ENCODE peak calls at places on chromosomes 5 and 9, in four cellular contexts. H, O, T and L are unnamed samples.

GRCh38 chr5:136103118-136103517 is 29.5 kb upstream of the SMAD5 start:
- DNase-seq in O (no peak), H (no peak), T (no peak), L (no peak)

GRCh38 chr5:67515020-67515689 is 318.6 kb upstream of the CD180 start:
- DNase-seq in H (no peak), T (no peak), O (peak; percentile 37), L (no peak)

GRCh38 chr9:23555849-23556248 is 270.2 kb downstream of the ELAVL2 start:
- DNase-seq in T (no peak), O (no peak), H (no peak), L (no peak)

GRCh38 chr5:172854451-172854871 is 20.4 kb downstream of the ERGIC1 start:
- DNase-seq in O (peak; percentile 27), H (no peak), T (peak; percentile 82), L (no peak)

GRCh38 chr9:71819115-71819739 is 50.9 kb upstream of the CEMIP2 start:
- DNase-seq in O (peak; percentile 55), T (peak; percentile 46), H (no peak), L (peak; percentile 32)

GRCh38 chr9:72041775-72042194 is 18.6 kb downstream of the C9orf57 start:
- DNase-seq in H (no peak), O (no peak), T (peak; percentile 96), L (peak; percentile 53)

GRCh38 chr9:136189394-136190236 is 15.3 kb downstream of the LHX3 start:
- DNase-seq in O (no peak), H (no peak), T (no peak), L (no peak)

GRCh38 chr5:16815432-16815831 is 120.7 kb downstream of the MYO10 start:
- DNase-seq in O (no peak), T (no peak), H (no peak), L (no peak)

GRCh38 chr5:170584446-170584845 is 80.6 kb downstream of the KCNIP1 start:
- DNase-seq in H (no peak), T (no peak), O (no peak), L (no peak)

GRCh38 chr9:89863141-89863540 is 258.3 kb downstream of the GADD45G start:
- DNase-seq in H (no peak), T (no peak), O (no peak), L (no peak)

GRCh38 chr5:56561-57290 is 35.2 kb upstream of the PLEKHG4B start:
- DNase-seq in O (no peak), H (no peak), T (peak; percentile 42), L (no peak)

GRCh38 chr5:149452665-149453617 is 73.8 kb upstream of the IL17B start:
- DNase-seq in O (no peak), H (no peak), T (peak; percentile 92), L (no peak)

GRCh38 chr5:126178521-126178920 is 244.7 kb upstream of the GRAMD2B start:
- DNase-seq in T (peak; percentile 84), O (no peak), H (no peak), L (no peak)

GRCh38 chr5:76607353-76607871 is 15.8 kb downstream of the F2RL2 start:
- DNase-seq in T (peak; percentile 60), O (no peak), H (no peak), L (no peak)

GRCh38 chr9:38008168-38009034 is 60.6 kb downstream of the SHB start:
- DNase-seq in O (no peak), T (peak; percentile 92), H (no peak), L (no peak)

GRCh38 chr9:4293293-4293931 is 6.5 kb downstream of the GLIS3 start:
- DNase-seq in O (no peak), H (no peak), T (peak; percentile 98), L (no peak)

GRCh38 chr5:144144956-144145751 is 25.3 kb downstream of the YIPF5 start:
- DNase-seq in O (no peak), T (no peak), H (no peak), L (no peak)

GRCh38 chr5:131270809-131271208 is 7.0 kb downstream of the CDC42SE2 start:
- DNase-seq in O (no peak), H (no peak), T (no peak), L (no peak)

GRCh38 chr9:86072393-86073016 is 26.9 kb downstream of the GOLM1 start:
- DNase-seq in O (no peak), H (no peak), T (peak; percentile 60), L (no peak)

GRCh38 chr5:122110990-122111389 is 18.4 kb upstream of the ZNF474 start:
- DNase-seq in T (no peak), H (no peak), O (no peak), L (no peak)

GRCh38 chr5:122673343-122673742 is 101.5 kb upstream of the SNX2 start:
- DNase-seq in O (no peak), H (no peak), T (peak; percentile 91), L (no peak)

GRCh38 chr9:85740821-85741111 is 988 bp downstream of the AGTPBP1 start:
- DNase-seq in O (no peak), T (peak; percentile 29), H (no peak), L (no peak)

GRCh38 chr9:107890921-107891465 is 401.4 kb upstream of the KLF4 start:
- DNase-seq in T (peak; percentile 47), O (no peak), H (no peak), L (no peak)

GRCh38 chr9:126860077-126860756 is at the start of gene ZBTB34:
- DNase-seq in H (peak; percentile 73), T (peak; percentile 30), O (peak; percentile 74), L (peak; percentile 46)

GRCh38 chr5:107337281-107337680 is 333.5 kb downstream of the EFNA5 start:
- DNase-seq in O (no peak), T (peak; percentile 52), H (no peak), L (no peak)

GRCh38 chr9:127520941-127521918 is 69.9 kb downstream of the LRSAM1 start:
- DNase-seq in T (peak; percentile 87), O (no peak), H (no peak), L (no peak)

GRCh38 chr5:145158654-145159199 is 676.4 kb downstream of the PRELID2 start:
- DNase-seq in H (no peak), T (no peak), O (no peak), L (no peak)

GRCh38 chr9:114678847-114679246 is 3.1 kb downstream of the TEX48 start:
- DNase-seq in T (peak; percentile 35), O (no peak), H (no peak), L (no peak)

GRCh38 chr9:121725008-121725795 is 73.8 kb downstream of the DAB2IP start:
- DNase-seq in O (no peak), T (peak; percentile 99), H (no peak), L (peak; percentile 70)

DNA sequence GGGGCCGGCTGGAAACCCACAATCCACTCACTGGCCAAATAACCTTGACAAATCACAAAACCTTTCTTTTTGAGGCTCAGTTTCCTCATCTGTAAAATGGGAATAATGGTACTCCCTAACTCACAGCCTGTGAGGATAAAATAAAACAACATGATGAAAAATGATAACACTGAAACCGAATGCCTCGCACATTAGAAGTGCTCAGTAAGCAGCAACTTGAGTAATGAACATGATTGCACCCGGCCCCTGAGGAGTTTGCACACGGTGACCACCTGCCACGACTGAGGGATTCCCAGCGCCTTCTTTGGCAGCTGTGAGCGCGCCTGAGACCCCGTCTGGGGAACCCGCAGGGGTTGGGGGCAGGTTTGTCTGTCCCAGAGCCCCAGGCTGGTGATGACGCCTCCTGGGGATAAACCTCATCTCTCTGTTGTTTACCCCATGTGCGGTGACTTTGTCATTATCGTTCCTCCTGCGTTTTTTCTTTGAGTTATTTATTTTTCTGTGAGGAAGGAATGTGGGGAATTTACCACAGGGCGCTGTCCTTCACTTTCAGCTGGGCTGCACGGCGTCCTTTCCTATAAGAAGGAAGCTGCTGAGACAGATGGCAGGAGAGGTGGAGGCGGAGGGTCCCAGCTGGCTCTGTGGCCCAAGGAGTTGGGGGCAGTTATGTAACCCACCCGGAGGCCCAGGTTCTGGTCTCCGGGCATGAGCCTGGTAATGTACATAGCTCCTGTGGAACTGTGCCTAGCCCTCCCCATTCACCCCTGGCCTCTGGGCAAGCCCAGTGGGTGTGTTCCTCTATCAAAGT is 3.0 kb upstream of the SYNPO start:
- DNase-seq in H (no peak), T (peak; percentile 66), O (no peak), L (no peak)
- TF ChIP-seq CTCF in H (no peak), T (no peak), O (no peak), L (no peak)

GRCh38 chr9:134163374-134164196 is 779 bp downstream of the RNU6ATAC start:
- DNase-seq in T (peak; percentile 49), H (no peak), O (peak; percentile 68), L (peak; percentile 37)
- TF ChIP-seq CTCF in T (peak; percentile 23), H (no peak), O (peak; percentile 32), L (peak; percentile 30)

GRCh38 chr5:111016801-111017200 is 54.7 kb upstream of the TSLP start:
- DNase-seq in H (no peak), T (peak; percentile 40), O (no peak), L (no peak)

GRCh38 chr5:111017731-111018130 is 53.8 kb upstream of the TSLP start:
- DNase-seq in O (no peak), H (no peak), T (no peak), L (no peak)

GRCh38 chr5:111010783-111011182 is 60.7 kb upstream of the TSLP start:
- DNase-seq in H (no peak), T (no peak), O (no peak), L (no peak)

DNA sequence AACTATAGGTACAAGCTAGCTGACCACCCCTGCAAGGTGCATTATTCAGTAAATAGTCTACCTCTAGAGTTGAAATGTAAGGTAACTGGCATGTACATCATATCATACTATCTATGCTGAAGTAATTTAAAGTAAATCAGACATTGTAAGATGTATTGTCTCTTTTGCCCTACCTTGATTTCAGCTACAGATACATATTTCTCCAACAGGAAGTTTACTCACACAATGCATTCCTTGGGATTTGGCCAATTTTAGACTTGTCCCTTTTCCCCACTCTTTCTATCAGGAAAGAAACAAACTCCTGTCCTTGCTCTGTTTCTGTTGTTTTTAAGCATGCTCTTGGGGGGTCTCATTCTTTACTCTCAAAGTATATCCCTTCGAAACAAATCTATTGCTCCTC is 58.5 kb upstream of the TSLP start:
- DNase-seq in O (no peak), H (no peak), T (no peak), L (no peak)
- TF ChIP-seq CTCF in O (no peak), H (no peak), T (no peak), L (no peak)

GRCh38 chr9:129174102-129174723 is 3.8 kb downstream of the IER5L start:
- DNase-seq in H (peak; percentile 79), O (peak; percentile 83), T (peak; percentile 94), L (peak; percentile 91)

GRCh38 chr9:129175515-129175824 is 2.6 kb downstream of the IER5L start:
- DNase-seq in O (no peak), T (no peak), H (no peak), L (no peak)

GRCh38 chr9:129175825-129176633 is 2.0 kb downstream of the IER5L start:
- DNase-seq in T (peak; percentile 87), O (peak; percentile 51), H (peak; percentile 53), L (no peak)

GRCh38 chr9:129173296-129174101 is 4.6 kb downstream of the IER5L start:
- DNase-seq in O (no peak), H (no peak), T (no peak), L (no peak)

DNA sequence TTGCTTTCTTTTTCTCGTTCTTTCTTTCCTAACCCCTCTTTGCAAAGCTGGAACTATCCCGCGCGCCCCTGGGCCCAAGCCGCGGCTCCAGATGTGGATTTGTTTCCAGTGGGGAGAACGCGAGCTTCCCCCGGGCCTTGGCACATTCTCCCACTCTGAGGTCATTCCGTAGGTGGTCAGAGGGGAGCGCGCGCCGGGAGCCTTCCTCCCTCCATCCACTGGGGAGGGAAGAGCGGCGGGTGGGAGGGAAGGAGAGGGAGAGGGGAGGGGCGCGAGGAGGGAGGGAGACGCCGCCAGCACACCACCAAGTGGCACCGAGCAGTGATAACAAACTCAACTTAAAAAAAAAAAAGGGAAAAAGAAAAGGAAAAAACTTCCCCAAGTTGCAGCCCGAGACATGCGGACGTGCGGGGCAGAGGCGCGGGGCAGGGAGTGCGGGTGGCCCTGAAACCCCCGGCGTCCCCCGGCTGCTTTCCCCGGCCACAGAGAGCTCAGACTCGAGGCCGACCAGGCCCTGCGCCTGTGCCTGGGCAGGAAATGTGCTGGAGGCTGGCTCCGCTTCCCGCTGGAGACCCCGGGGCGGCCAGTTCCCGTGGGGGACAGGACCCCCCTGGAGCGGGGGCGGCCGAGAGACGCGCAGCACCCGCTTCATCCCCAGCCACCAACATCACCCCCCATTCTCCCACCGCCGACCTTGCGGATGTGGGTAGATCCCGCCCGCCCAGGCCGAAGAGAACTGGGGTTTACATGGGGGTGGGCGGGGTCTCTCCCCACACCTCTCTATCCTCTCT is 3.1 kb downstream of the IER5L start:
- DNase-seq in T (peak; percentile 87), O (peak; percentile 43), H (peak; percentile 50), L (no peak)
- TF ChIP-seq CTCF in T (no peak), O (no peak), H (no peak), L (no peak)